ENCODE peak calls at places on chromosomes 3 and 15, in four cellular contexts. One of them, this sample, is unnamed.

GRCh38 chr15:48710952-48711495 is 65.5 kb upstream of the FBN1 start:
- DNase-seq in A549: no peak
- DNase-seq in IMR-90: no peak
- DNase-seq in K562: no peak
- DNase-seq in this sample: no peak

GRCh38 chr15:100033140-100033857 is 300.1 kb upstream of the LYSMD4 start:
- DNase-seq in K562: no peak
- DNase-seq in A549: no peak
- DNase-seq in IMR-90: peak; percentile 41
- DNase-seq in this sample: no peak

GRCh38 chr3:23809294-23809693 is 3.5 kb downstream of the UBE2E1 start:
- DNase-seq in IMR-90: no peak
- DNase-seq in A549: no peak
- DNase-seq in K562: no peak
- DNase-seq in this sample: no peak

GRCh38 chr3:69747511-69748248 is 8.4 kb downstream of the MITF start:
- DNase-seq in IMR-90: peak; percentile 73
- DNase-seq in A549: no peak
- DNase-seq in K562: no peak
- DNase-seq in this sample: no peak

GRCh38 chr3:188518416-188518815 is 364.5 kb downstream of the LPP start:
- DNase-seq in IMR-90: no peak
- DNase-seq in A549: no peak
- DNase-seq in K562: no peak
- DNase-seq in this sample: no peak

GRCh38 chr3:86723433-86723832 is 267.5 kb downstream of the VGLL3 start:
- DNase-seq in A549: no peak
- DNase-seq in IMR-90: no peak
- DNase-seq in K562: no peak
- DNase-seq in this sample: no peak

GRCh38 chr15:70698991-70699390 is 64.4 kb downstream of the UACA start:
- DNase-seq in K562: no peak
- DNase-seq in A549: no peak
- DNase-seq in IMR-90: no peak
- DNase-seq in this sample: no peak

GRCh38 chr3:130991126-130991525 is 35.5 kb downstream of the ASTE1 start:
- DNase-seq in A549: no peak
- DNase-seq in IMR-90: no peak
- DNase-seq in K562: no peak
- DNase-seq in this sample: no peak

GRCh38 chr3:186515115-186515514 is 29.1 kb downstream of the CRYGS start:
- DNase-seq in K562: no peak
- DNase-seq in IMR-90: no peak
- DNase-seq in A549: no peak
- DNase-seq in this sample: no peak

GRCh38 chr3:184590795-184591194 is 29.2 kb downstream of the EPHB3 start:
- DNase-seq in A549: no peak
- DNase-seq in K562: no peak
- DNase-seq in IMR-90: no peak
- DNase-seq in this sample: no peak

GRCh38 chr3:139122221-139122581 is 77.5 kb upstream of the PRR23C start:
- DNase-seq in A549: no peak
- DNase-seq in IMR-90: peak; percentile 76
- DNase-seq in K562: no peak
- DNase-seq in this sample: no peak

GRCh38 chr3:9398715-9399708 is 1.6 kb downstream of the SETD5 start:
- DNase-seq in IMR-90: peak; percentile 66
- DNase-seq in K562: peak; percentile 46
- DNase-seq in A549: no peak
- DNase-seq in this sample: peak; percentile 62

GRCh38 chr15:70072479-70072878 is 25.2 kb downstream of the TLE3 start:
- DNase-seq in IMR-90: no peak
- DNase-seq in K562: no peak
- DNase-seq in A549: no peak
- DNase-seq in this sample: no peak

GRCh38 chr15:63231717-63232116 is 42.3 kb downstream of the RAB8B start:
- DNase-seq in K562: no peak
- DNase-seq in A549: no peak
- DNase-seq in IMR-90: no peak
- DNase-seq in this sample: no peak

GRCh38 chr15:50244959-50245624 is 20.4 kb downstream of the HDC start:
- DNase-seq in IMR-90: no peak
- DNase-seq in K562: no peak
- DNase-seq in A549: no peak
- DNase-seq in this sample: no peak

GRCh38 chr3:29346828-29347227 is 66.0 kb downstream of the RBMS3 start:
- DNase-seq in K562: no peak
- DNase-seq in A549: no peak
- DNase-seq in IMR-90: peak; percentile 59
- DNase-seq in this sample: no peak

GRCh38 chr15:31360158-31360561 is 33.5 kb downstream of the KLF13 start:
- DNase-seq in A549: no peak
- DNase-seq in K562: no peak
- DNase-seq in IMR-90: no peak
- DNase-seq in this sample: no peak

GRCh38 chr3:49591615-49592014 is 37.3 kb downstream of the BSN start:
- DNase-seq in K562: no peak
- DNase-seq in IMR-90: no peak
- DNase-seq in A549: no peak
- DNase-seq in this sample: no peak

DNA sequence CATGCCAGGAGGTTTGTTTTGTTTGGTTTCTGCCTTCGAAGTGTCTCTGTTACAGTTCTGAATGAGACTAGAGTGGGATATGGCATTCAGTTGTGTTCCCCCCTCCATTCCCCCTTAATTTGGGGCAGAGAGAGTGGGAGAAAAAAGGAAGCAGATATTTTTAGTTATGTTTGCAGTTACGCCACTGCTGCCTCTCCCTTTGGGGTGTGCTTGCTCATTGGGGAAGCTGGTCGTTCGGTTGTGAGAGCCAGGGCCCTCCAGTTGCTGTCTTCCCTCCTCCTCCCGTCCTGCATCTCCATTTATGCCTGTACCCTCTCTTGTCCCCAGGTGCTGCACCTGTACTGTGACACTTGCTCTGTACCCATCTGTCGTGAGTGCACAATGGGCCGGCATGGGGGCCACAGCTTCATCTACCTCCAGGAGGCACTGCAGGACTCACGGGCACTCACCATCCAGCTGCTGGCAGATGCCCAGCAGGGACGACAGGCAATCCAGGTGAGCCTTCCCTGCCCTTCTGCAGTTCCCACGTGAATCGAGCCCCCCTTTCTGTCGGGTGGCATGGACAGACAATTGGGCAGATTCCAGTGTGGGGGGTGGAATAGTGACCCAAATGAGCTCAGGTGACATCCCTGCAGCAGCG is 55.8 kb downstream of the TRIM71 start:
- DNase-seq in A549: no peak
- DNase-seq in K562: no peak
- DNase-seq in IMR-90: no peak
- DNase-seq in this sample: no peak
- TF ChIP-seq MAZ in A549: no peak
- TF ChIP-seq MAZ in K562: no peak
- TF ChIP-seq MAZ in IMR-90: no peak
- TF ChIP-seq MAZ in this sample: no peak

DNA sequence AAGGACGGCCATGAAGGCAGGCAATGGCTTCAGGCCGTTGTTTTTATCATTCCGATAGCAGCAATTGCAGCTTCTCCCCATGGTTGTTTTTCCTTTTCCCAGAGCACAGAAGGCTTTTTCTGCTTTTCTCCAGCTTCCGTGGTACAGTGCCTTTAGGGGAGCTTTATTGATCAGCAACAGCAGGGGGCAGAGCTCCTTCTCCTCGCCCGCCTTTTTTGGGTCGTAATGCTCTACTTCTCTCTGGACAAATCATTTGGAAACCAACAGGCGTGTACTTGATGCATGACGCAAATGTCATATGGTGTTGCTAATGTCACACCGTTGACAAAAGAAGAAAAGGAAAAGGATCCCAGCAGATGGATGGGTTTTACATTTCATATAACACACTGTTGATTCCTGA is 79.7 kb upstream of the SNRK start:
- DNase-seq in IMR-90: no peak
- DNase-seq in A549: no peak
- DNase-seq in K562: peak; percentile 35
- DNase-seq in this sample: no peak
- TF ChIP-seq MAZ in IMR-90: no peak
- TF ChIP-seq MAZ in A549: no peak
- TF ChIP-seq MAZ in K562: no peak
- TF ChIP-seq MAZ in this sample: no peak

DNA sequence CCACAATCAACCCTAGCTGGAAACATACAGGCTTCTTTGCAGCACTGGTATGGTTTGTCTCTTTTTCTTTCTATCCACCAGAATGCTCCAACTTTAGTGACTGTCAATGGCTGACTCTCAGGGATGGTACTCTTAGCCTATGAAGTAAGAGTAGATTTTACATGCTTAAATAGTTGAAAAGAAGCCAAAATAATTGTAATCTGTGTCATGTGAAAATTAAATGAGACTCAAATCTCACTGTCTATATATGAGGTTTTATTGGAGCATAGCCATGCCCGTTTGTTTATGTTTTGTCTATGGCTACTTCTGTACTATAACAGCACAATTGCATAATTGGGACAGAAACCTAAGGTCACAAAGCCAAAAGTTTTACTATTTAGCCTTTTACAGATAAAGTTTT is 29.1 kb upstream of the PDZRN3 start:
- DNase-seq in IMR-90: peak; percentile 63
- DNase-seq in A549: no peak
- DNase-seq in K562: no peak
- DNase-seq in this sample: no peak
- TF ChIP-seq MAZ in IMR-90: no peak
- TF ChIP-seq MAZ in A549: no peak
- TF ChIP-seq MAZ in K562: no peak
- TF ChIP-seq MAZ in this sample: no peak

DNA sequence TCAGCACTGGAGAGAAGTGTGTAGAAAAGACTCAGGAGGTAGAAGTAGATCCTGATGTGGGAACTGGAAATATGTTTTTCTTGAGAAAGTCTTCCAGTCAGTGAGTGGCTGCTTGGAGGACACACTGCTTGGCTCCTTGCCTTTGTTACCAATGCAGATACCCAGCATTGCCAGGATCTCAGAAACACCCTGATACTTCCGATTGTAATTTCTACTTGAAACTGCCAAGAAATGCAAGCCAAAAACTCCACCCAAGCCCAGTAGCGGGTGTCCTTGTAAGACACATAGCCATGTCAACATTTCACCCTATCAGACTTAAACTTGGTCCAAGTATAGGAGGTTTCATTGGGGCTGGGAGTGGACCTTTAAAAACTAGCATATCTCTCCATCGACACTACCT is 141.8 kb downstream of the ALDH1A2 start:
- DNase-seq in K562: no peak
- DNase-seq in A549: no peak
- DNase-seq in IMR-90: no peak
- DNase-seq in this sample: no peak
- TF ChIP-seq MAZ in K562: no peak
- TF ChIP-seq MAZ in A549: no peak
- TF ChIP-seq MAZ in IMR-90: no peak
- TF ChIP-seq MAZ in this sample: no peak

GRCh38 chr3:166478356-166478755 is 641.1 kb upstream of the BCHE start:
- DNase-seq in IMR-90: no peak
- DNase-seq in K562: no peak
- DNase-seq in A549: no peak
- DNase-seq in this sample: no peak

GRCh38 chr3:166484470-166484869 is 647.2 kb upstream of the BCHE start:
- DNase-seq in K562: no peak
- DNase-seq in A549: no peak
- DNase-seq in IMR-90: no peak
- DNase-seq in this sample: no peak

DNA sequence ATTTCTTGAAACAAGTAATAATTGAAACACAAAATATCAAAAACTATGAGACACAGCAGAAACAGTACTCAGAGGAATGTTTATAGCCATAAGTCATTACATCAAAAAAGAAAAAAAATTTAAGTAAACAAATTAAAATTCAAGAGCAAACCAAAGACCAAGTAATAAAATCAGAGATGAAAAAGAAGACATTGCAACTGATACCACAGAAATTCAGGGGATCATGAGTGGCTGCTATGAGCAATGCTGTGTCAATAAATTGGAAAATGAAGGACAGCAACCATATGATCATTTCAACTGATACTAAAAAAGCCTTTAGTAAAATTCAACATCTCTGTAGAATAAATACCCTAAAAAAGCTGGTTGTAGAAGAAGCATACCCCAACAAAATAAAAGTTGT is 644.1 kb upstream of the BCHE start:
- DNase-seq in A549: no peak
- DNase-seq in IMR-90: no peak
- DNase-seq in K562: no peak
- DNase-seq in this sample: no peak
- TF ChIP-seq MAZ in A549: no peak
- TF ChIP-seq MAZ in IMR-90: no peak
- TF ChIP-seq MAZ in K562: no peak
- TF ChIP-seq MAZ in this sample: no peak

This sample was measured in HepG2.